ENCODE peak calls at places on chromosome 18, in eight cellular contexts. Y is HCT116, N is H1, U is A549, L is GM12878, W is K562, I is HepG2, S is endothelial cell of umbilical vein. P is an unnamed sample.

GRCh38 chr18:48922801-48923730 is 27.7 kb downstream of the SMAD7 start:
- DNase-seq in Y (no peak), N (no peak), U (no peak), L (no peak), W (peak), I (no peak), S (peak), P (peak)

GRCh38 chr18:8994603-8995002 is 107.9 kb upstream of the NDUFV2 start:
- DNase-seq in Y (no peak), N (no peak), U (no peak), L (no peak), W (peak), I (no peak), S (no peak), P (no peak)

GRCh38 chr18:24273596-24273995 is 124.0 kb downstream of the OSBPL1A start:
- DNase-seq in Y (no peak), N (no peak), U (no peak), L (no peak), W (no peak), I (no peak), S (no peak), P (peak)

GRCh38 chr18:48996901-48997463 is 46.2 kb upstream of the SMAD7 start:
- DNase-seq in Y (peak), N (no peak), U (peak), L (no peak), W (no peak), I (peak), S (no peak), P (peak)

GRCh38 chr18:45715212-45715780 is 8.7 kb upstream of the SLC14A1 start:
- DNase-seq in Y (no peak), N (no peak), U (no peak), L (no peak), W (no peak), I (no peak), S (no peak), P (no peak)

GRCh38 chr18:47868744-47869143 is 61.7 kb downstream of the SMAD2 start:
- DNase-seq in Y (no peak), N (no peak), U (no peak), L (no peak), W (no peak), I (no peak), S (no peak), P (no peak)

GRCh38 chr18:55466789-55467188 is 121.2 kb downstream of the TCF4 start:
- DNase-seq in Y (no peak), N (no peak), U (no peak), L (no peak), W (no peak), I (no peak), S (no peak), P (no peak)

GRCh38 chr18:71036783-71037182 is 747.9 kb downstream of the SOCS6 start:
- DNase-seq in Y (no peak), N (no peak), U (no peak), L (no peak), W (no peak), I (peak), S (peak), P (no peak)

GRCh38 chr18:35378206-35378795 is 1.2 kb upstream of the ZNF396 start:
- DNase-seq in Y (no peak), N (no peak), U (no peak), L (no peak), W (no peak), I (no peak), S (no peak), P (peak)

GRCh38 chr18:24009651-24010333 is 4.8 kb upstream of the TTC39C start:
- DNase-seq in Y (no peak), N (no peak), U (no peak), L (peak), W (no peak), I (no peak), S (no peak), P (no peak)

GRCh38 chr18:55587341-55588000 is 521 bp downstream of the TCF4 start:
- DNase-seq in Y (no peak), N (no peak), U (peak), L (no peak), W (peak), I (no peak), S (peak), P (peak)

GRCh38 chr18:48039769-48040215 is 109.3 kb upstream of the SMAD2 start:
- DNase-seq in Y (no peak), N (no peak), U (no peak), L (no peak), W (no peak), I (no peak), S (no peak), P (no peak)

GRCh38 chr18:58230438-58231179 is 186.6 kb downstream of the NEDD4L start:
- DNase-seq in Y (peak), N (no peak), U (no peak), L (no peak), W (no peak), I (no peak), S (no peak), P (no peak)

GRCh38 chr18:67517224-67517765 is 775 bp upstream of the DSEL start:
- DNase-seq in Y (no peak), N (no peak), U (no peak), L (no peak), W (no peak), I (no peak), S (no peak), P (no peak)

GRCh38 chr18:4084501-4084900 is 370.6 kb downstream of the DLGAP1 start:
- DNase-seq in Y (no peak), N (no peak), U (no peak), L (no peak), W (no peak), I (no peak), S (no peak), P (no peak)

GRCh38 chr18:58453913-58454317 is 175.0 kb downstream of the ALPK2 start:
- DNase-seq in Y (no peak), N (no peak), U (no peak), L (no peak), W (no peak), I (no peak), S (no peak), P (no peak)

GRCh38 chr18:3248670-3249359 is 1.2 kb downstream of the MYL12A start:
- DNase-seq in Y (no peak), N (no peak), U (no peak), L (no peak), W (no peak), I (peak), S (peak), P (peak)

GRCh38 chr18:51029694-51030536 is at the start of gene SMAD4:
- DNase-seq in Y (peak), N (peak), U (peak), L (peak), W (peak), I (peak), S (peak), P (peak)

GRCh38 chr18:35739778-35740177 is 158.2 kb downstream of the GALNT1 start:
- DNase-seq in Y (no peak), N (no peak), U (no peak), L (no peak), W (no peak), I (no peak), S (no peak), P (no peak)

GRCh38 chr18:51226068-51226467 is 28.6 kb upstream of the MEX3C start:
- DNase-seq in Y (no peak), N (no peak), U (no peak), L (no peak), W (no peak), I (no peak), S (no peak), P (no peak)

GRCh38 chr18:50870138-50870845 is 8.6 kb upstream of the ME2 start:
- DNase-seq in Y (peak), N (no peak), U (no peak), L (no peak), W (no peak), I (no peak), S (peak), P (peak)

GRCh38 chr18:34108206-34108605 is 116.5 kb downstream of the NOL4 start:
- DNase-seq in Y (no peak), N (no peak), U (no peak), L (no peak), W (no peak), I (no peak), S (no peak), P (no peak)

GRCh38 chr18:64799378-64799777 is 650.5 kb upstream of the LINC00305 start:
- DNase-seq in Y (no peak), N (no peak), U (no peak), L (no peak), W (no peak), I (no peak), S (no peak), P (no peak)

GRCh38 chr18:47113796-47114540 is 36.3 kb downstream of the HDHD2 start:
- DNase-seq in Y (no peak), N (no peak), U (no peak), L (no peak), W (no peak), I (no peak), S (no peak), P (no peak)

GRCh38 chr18:44602845-44603244 is 77.8 kb upstream of the SETBP1 start:
- DNase-seq in Y (no peak), N (no peak), U (no peak), L (no peak), W (no peak), I (no peak), S (no peak), P (no peak)

GRCh38 chr18:7740815-7741214 is 173.7 kb downstream of the PTPRM start:
- DNase-seq in Y (no peak), N (no peak), U (no peak), L (no peak), W (no peak), I (no peak), S (no peak), P (no peak)

GRCh38 chr18:43570593-43570992 is 293.3 kb upstream of the SYT4 start:
- DNase-seq in Y (no peak), N (no peak), U (no peak), L (no peak), W (no peak), I (no peak), S (no peak), P (no peak)

GRCh38 chr18:33135951-33136660 is 304.4 kb downstream of the CCDC178 start:
- DNase-seq in Y (no peak), N (no peak), U (no peak), L (no peak), W (no peak), I (no peak), S (peak), P (no peak)

GRCh38 chr18:57644540-57644939 is 22.9 kb upstream of the NARS1 start:
- DNase-seq in Y (no peak), N (no peak), U (no peak), L (no peak), W (no peak), I (no peak), S (no peak), P (peak)

GRCh38 chr18:48842259-48843061 is 108.3 kb downstream of the SMAD7 start:
- DNase-seq in Y (no peak), N (no peak), U (no peak), L (no peak), W (peak), I (no peak), S (peak), P (no peak)

GRCh38 chr18:72878143-72878542 is 10.4 kb upstream of the NETO1 start:
- DNase-seq in Y (no peak), N (no peak), U (no peak), L (no peak), W (no peak), I (no peak), S (no peak), P (no peak)

GRCh38 chr18:39635966-39636365 is 2070.4 kb upstream of the CELF4 start:
- DNase-seq in Y (no peak), N (no peak), U (no peak), L (no peak), W (no peak), I (no peak), S (no peak), P (no peak)

GRCh38 chr18:74518456-74519315 is 15.6 kb upstream of the CNDP1 start:
- DNase-seq in Y (no peak), N (no peak), U (no peak), L (no peak), W (no peak), I (no peak), S (no peak), P (no peak)

GRCh38 chr18:74521068-74521725 is 13.1 kb upstream of the CNDP1 start:
- DNase-seq in Y (no peak), N (no peak), U (no peak), L (no peak), W (no peak), I (no peak), S (no peak), P (no peak)

GRCh38 chr18:74520096-74520833 is 14.0 kb upstream of the CNDP1 start:
- DNase-seq in Y (no peak), N (no peak), U (no peak), L (no peak), W (no peak), I (no peak), S (no peak), P (no peak)

GRCh38 chr18:74517236-74517630 is 17.1 kb upstream of the CNDP1 start:
- DNase-seq in Y (no peak), N (no peak), U (no peak), L (no peak), W (no peak), I (no peak), S (no peak), P (no peak)

GRCh38 chr18:74519320-74520095 is 14.8 kb upstream of the CNDP1 start:
- DNase-seq in Y (no peak), N (no peak), U (no peak), L (no peak), W (no peak), I (no peak), S (no peak), P (no peak)
- TF ChIP-seq MAX in Y (no peak), N (no peak), U (no peak), L (no peak), W (no peak), I (no peak), S (no peak), P (no peak)

GRCh38 chr18:5295231-5295920 is at the start of gene ZBTB14:
- DNase-seq in Y (no peak), N (peak), U (peak), L (no peak), W (peak), I (peak), S (no peak), P (peak)
- TF ChIP-seq POLR2A in Y (no peak), N (no peak), U (no peak), L (peak), W (no peak), I (peak), S (no peak), P (no peak)

GRCh38 chr18:41985914-41986313 is 30.9 kb downstream of the PIK3C3 start:
- DNase-seq in Y (no peak), N (no peak), U (no peak), L (no peak), W (no peak), I (no peak), S (no peak), P (no peak)
- TF ChIP-seq MAX in Y (no peak), N (no peak), U (no peak), L (no peak), W (no peak), I (no peak), S (no peak), P (no peak)

DNA sequence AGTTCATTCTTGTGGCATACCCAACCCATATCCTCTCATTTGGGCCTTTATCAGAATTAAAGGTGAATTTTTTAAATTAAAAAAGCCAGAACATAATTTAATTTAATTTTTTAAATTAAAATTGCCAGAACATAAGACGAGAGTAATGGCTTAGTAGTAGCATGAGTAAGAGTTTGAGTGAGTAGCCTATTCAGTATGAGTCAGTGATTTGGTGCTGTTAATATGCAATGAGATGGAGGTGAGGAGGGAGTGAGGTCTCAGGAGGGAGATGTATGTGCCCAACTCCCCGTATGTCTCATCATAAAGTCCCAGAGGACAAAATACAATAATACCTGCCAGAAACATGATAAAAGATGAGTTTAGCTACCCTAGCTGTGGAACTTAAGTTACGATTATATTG is 115.3 kb upstream of the THOC1 start:
- DNase-seq in Y (no peak), N (no peak), U (no peak), L (no peak), W (no peak), I (no peak), S (no peak), P (no peak)
- TF ChIP-seq POLR2A in Y (no peak), N (no peak), U (no peak), L (no peak), W (no peak), I (no peak), S (no peak), P (no peak)

GRCh38 chr18:22710628-22711380 is 222.3 kb upstream of the RBBP8 start:
- DNase-seq in Y (no peak), N (peak), U (peak), L (no peak), W (no peak), I (no peak), S (peak), P (no peak)
- TF ChIP-seq MAX in Y (no peak), N (no peak), U (no peak), L (no peak), W (no peak), I (no peak), S (no peak), P (no peak)

GRCh38 chr18:76494181-76494540 is 881 bp downstream of the ZNF516 start:
- DNase-seq in Y (no peak), N (no peak), U (peak), L (no peak), W (no peak), I (peak), S (no peak), P (peak)

GRCh38 chr18:76491436-76491800 is 3.6 kb downstream of the ZNF516 start:
- DNase-seq in Y (no peak), N (no peak), U (peak), L (no peak), W (peak), I (peak), S (no peak), P (peak)

GRCh38 chr18:76491801-76492668 is 3.0 kb downstream of the ZNF516 start:
- DNase-seq in Y (no peak), N (peak), U (peak), L (no peak), W (no peak), I (no peak), S (peak), P (peak)

GRCh38 chr18:76493213-76494107 is 1.6 kb downstream of the ZNF516 start:
- DNase-seq in Y (no peak), N (no peak), U (peak), L (no peak), W (peak), I (peak), S (peak), P (peak)

DNA sequence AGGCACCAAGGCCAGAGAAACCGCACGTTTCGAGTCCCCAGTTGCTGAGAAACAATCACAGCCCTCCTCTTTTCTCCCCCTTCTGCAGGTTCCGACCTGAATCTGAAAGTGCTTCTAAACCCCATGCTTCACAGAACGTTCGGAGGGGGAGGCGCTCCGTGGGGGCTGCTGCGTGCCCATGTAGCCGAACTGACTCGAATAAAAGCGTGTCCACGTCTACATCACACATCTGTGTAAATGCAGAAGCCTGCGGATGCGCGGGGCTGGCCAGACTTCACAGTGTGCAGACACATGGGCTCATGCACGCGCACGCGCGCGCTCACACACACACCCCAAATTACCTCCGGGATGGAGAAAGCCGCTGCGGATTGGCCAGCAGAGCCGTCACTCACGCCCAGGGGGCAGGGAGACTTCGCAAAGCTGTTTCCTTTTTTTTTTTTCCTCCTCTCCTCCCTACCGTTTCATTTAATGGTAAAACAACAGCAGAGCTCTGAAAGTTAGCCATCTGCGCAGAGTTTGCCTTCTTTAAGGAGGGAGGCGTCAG is 2.3 kb downstream of the ZNF516 start:
- DNase-seq in Y (peak), N (peak), U (peak), L (peak), W (peak), I (peak), S (peak), P (peak)
- TF ChIP-seq POLR2A in Y (peak), N (no peak), U (peak), L (no peak), W (no peak), I (peak), S (peak), P (peak)